ENCODE peak calls at places on chromosomes 7 and 10, in five cellular contexts. C is stomach, R is PC-3, V is A673, B is cardiac muscle cell. G is an unnamed sample.

GRCh38 chr7:86846494-86847190 is 202.9 kb downstream of the GRM3 start:
- DNase-seq in C (peak), R (peak), V (no peak), B (no peak), G (no peak)

GRCh38 chr7:110573862-110574528 is 516.9 kb upstream of the LRRN3 start:
- DNase-seq in C (no peak), R (peak), V (peak), B (no peak), G (no peak)

GRCh38 chr7:98733036-98733435 is 116.0 kb downstream of the NPTX2 start:
- DNase-seq in C (no peak), R (peak), V (peak), B (peak), G (no peak)

GRCh38 chr10:103448751-103449150 is 3.4 kb downstream of the CALHM2 start:
- DNase-seq in C (no peak), R (peak), V (no peak), B (peak), G (no peak)

GRCh38 chr10:75294031-75294437 is 58.3 kb upstream of the COMTD1 start:
- DNase-seq in C (no peak), R (peak), V (no peak), B (no peak), G (no peak)

GRCh38 chr7:38905026-38905759 is 3.8 kb downstream of the VPS41 start:
- DNase-seq in C (no peak), R (no peak), V (no peak), B (peak), G (no peak)

GRCh38 chr10:71770789-71771188 is 2.5 kb downstream of the VSIR start:
- DNase-seq in C (peak), R (no peak), V (no peak), B (peak), G (no peak)

GRCh38 chr7:65966167-65966566 is 15.8 kb downstream of the GUSB start:
- DNase-seq in C (no peak), R (no peak), V (no peak), B (no peak), G (no peak)

GRCh38 chr10:43060291-43060690 is 16.6 kb upstream of the RET start:
- DNase-seq in C (peak), R (no peak), V (no peak), B (no peak), G (no peak)

GRCh38 chr10:72319416-72320254 is 35.1 kb downstream of the DNAJB12 start:
- DNase-seq in C (peak), R (peak), V (peak), B (peak), G (peak)

GRCh38 chr7:73436031-73436929 is 2.7 kb downstream of the FZD9 start:
- DNase-seq in C (no peak), R (peak), V (peak), B (no peak), G (no peak)

GRCh38 chr10:101570764-101571572 is 17.1 kb downstream of the POLL start:
- DNase-seq in C (no peak), R (peak), V (no peak), B (no peak), G (no peak)

GRCh38 chr7:1466524-1467271 is 7.4 kb upstream of the MICALL2 start:
- DNase-seq in C (peak), R (peak), V (peak), B (peak), G (peak)

GRCh38 chr10:100985336-100985735 is 2.0 kb downstream of the MRPL43 start:
- DNase-seq in C (no peak), R (no peak), V (no peak), B (no peak), G (no peak)

GRCh38 chr7:155508372-155509024 is 37.9 kb downstream of the CNPY1 start:
- DNase-seq in C (no peak), R (no peak), V (no peak), B (no peak), G (no peak)

GRCh38 chr7:8155836-8156235 is 106.1 kb downstream of the ICA1 start:
- DNase-seq in C (no peak), R (no peak), V (no peak), B (no peak), G (peak)

GRCh38 chr7:101186194-101186593 is 6.1 kb upstream of the NAT16 start:
- DNase-seq in C (no peak), R (no peak), V (no peak), B (no peak), G (no peak)

GRCh38 chr10:124675261-124675660 is 68.9 kb downstream of the FAM53B start:
- DNase-seq in C (no peak), R (no peak), V (no peak), B (no peak), G (no peak)

GRCh38 chr10:33155720-33156638 is 178.5 kb downstream of the NRP1 start:
- DNase-seq in C (no peak), R (peak), V (peak), B (peak), G (no peak)

GRCh38 chr10:120131183-120131582 is 238.7 kb downstream of the SEC23IP start:
- DNase-seq in C (no peak), R (peak), V (peak), B (peak), G (no peak)

GRCh38 chr7:39894904-39895303 is 55.2 kb upstream of the CDK13 start:
- DNase-seq in C (no peak), R (no peak), V (no peak), B (peak), G (no peak)

GRCh38 chr10:34305189-34305588 is 509.9 kb downstream of the PARD3 start:
- DNase-seq in C (no peak), R (peak), V (no peak), B (no peak), G (peak)

GRCh38 chr7:78912781-78913180 is 540.7 kb downstream of the MAGI2 start:
- DNase-seq in C (no peak), R (peak), V (no peak), B (peak), G (no peak)

GRCh38 chr7:51521054-51521453 is 204.4 kb upstream of the COBL start:
- DNase-seq in C (no peak), R (no peak), V (no peak), B (no peak), G (no peak)

GRCh38 chr10:127117125-127117524 is 79.3 kb downstream of the INSYN2A start:
- DNase-seq in C (peak), R (peak), V (peak), B (peak), G (peak)

GRCh38 chr7:1566687-1567081 is 3.1 kb downstream of the PSMG3 start:
- DNase-seq in C (peak), R (no peak), V (no peak), B (no peak), G (peak)

GRCh38 chr7:81211617-81212016 is 292.8 kb upstream of the SEMA3C start:
- DNase-seq in C (no peak), R (no peak), V (peak), B (peak), G (no peak)

GRCh38 chr10:116761883-116762282 is 19.5 kb upstream of the HSPA12A start:
- DNase-seq in C (no peak), R (no peak), V (no peak), B (no peak), G (no peak)

GRCh38 chr10:80357804-80358125 is 1.2 kb downstream of the DYDC2 start:
- DNase-seq in C (no peak), R (no peak), V (no peak), B (no peak), G (no peak)

GRCh38 chr10:94276140-94276539 is 86.6 kb downstream of the NOC3L start:
- DNase-seq in C (no peak), R (no peak), V (no peak), B (no peak), G (no peak)
- H3K27ac ChIP-seq in C (no peak), R (no peak), V (no peak), B (no peak), G (no peak)

GRCh38 chr7:31953432-31953831 is 116.8 kb downstream of the PDE1C start:
- DNase-seq in C (no peak), R (no peak), V (no peak), B (no peak), G (no peak)
- H3K27ac ChIP-seq in C (no peak), R (no peak), V (no peak), B (no peak), G (no peak)

GRCh38 chr7:151231964-151232271 is 365 bp upstream of the CHPF2 start:
- DNase-seq in C (no peak), R (peak), V (no peak), B (peak), G (no peak)
- H3K27ac ChIP-seq in C (peak), R (no peak), V (peak), B (no peak), G (no peak)

GRCh38 chr10:74107391-74107790 is 43.2 kb downstream of the AP3M1 start:
- DNase-seq in C (no peak), R (no peak), V (no peak), B (no peak), G (no peak)

GRCh38 chr10:74114041-74114448 is 36.6 kb downstream of the AP3M1 start:
- DNase-seq in C (no peak), R (no peak), V (no peak), B (no peak), G (peak)

GRCh38 chr10:74109452-74109851 is 41.2 kb downstream of the AP3M1 start:
- DNase-seq in C (no peak), R (no peak), V (no peak), B (no peak), G (no peak)

GRCh38 chr10:74113546-74113945 is 37.1 kb downstream of the AP3M1 start:
- DNase-seq in C (no peak), R (peak), V (no peak), B (peak), G (peak)

DNA sequence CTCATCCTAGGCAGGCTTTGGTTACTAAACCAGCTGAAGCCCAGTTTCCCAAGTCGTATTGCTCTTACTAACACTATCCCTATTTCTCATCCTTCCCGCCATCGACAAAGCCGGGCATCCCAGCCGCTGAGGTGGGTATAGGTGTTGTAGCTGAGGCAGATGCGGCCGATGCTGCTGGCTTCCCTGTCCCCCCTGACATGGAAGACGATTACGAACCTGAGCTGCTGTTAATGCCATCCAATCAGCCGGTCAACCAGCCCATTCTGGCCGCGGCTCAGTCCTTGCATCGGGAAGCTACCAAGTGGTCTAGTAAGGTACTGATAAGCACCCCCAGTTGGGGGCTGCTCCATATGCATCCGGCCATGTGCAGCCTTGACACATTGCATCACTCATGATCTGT is 38.8 kb downstream of the AP3M1 start:
- DNase-seq in C (no peak), R (no peak), V (no peak), B (no peak), G (no peak)
- H3K27ac ChIP-seq in C (no peak), R (no peak), V (no peak), B (no peak), G (peak)

DNA sequence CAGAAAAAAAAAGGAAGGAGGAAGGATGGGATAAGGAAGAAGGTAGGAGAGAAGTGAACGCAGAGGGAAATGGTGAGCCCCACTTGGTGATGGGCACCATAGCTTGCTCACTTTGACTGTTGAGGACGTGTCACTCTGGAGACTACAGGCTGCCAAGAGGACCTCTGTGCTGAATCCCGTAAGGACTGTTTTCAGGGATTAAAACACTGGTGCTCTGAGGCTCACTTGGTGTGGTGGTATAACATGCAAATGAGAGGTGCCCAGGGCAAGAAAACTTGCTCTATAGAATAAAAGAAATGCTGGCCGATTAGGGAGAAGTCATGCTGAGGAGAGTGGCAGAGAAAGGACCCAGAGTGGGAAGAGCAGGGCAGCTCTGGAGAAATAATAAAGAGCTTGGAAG is 5.3 kb upstream of the IL2RA start:
- DNase-seq in C (no peak), R (no peak), V (no peak), B (no peak), G (no peak)
- H3K27ac ChIP-seq in C (no peak), R (no peak), V (no peak), B (no peak), G (no peak)

GRCh38 chr7:143936087-143937009 is 1.3 kb downstream of the OR2F2 start:
- DNase-seq in C (no peak), R (no peak), V (no peak), B (peak), G (no peak)
- H3K27ac ChIP-seq in C (no peak), R (no peak), V (no peak), B (no peak), G (no peak)

GRCh38 chr7:121480058-121480457 is 84.0 kb upstream of the FAM3C start:
- DNase-seq in C (no peak), R (peak), V (peak), B (no peak), G (no peak)
- H3K27ac ChIP-seq in C (no peak), R (peak), V (no peak), B (no peak), G (no peak)

GRCh38 chr7:106420741-106421140 is 136.0 kb upstream of the NAMPT start:
- DNase-seq in C (no peak), R (no peak), V (no peak), B (no peak), G (no peak)
- H3K27ac ChIP-seq in C (peak), R (no peak), V (peak), B (no peak), G (peak)

DNA sequence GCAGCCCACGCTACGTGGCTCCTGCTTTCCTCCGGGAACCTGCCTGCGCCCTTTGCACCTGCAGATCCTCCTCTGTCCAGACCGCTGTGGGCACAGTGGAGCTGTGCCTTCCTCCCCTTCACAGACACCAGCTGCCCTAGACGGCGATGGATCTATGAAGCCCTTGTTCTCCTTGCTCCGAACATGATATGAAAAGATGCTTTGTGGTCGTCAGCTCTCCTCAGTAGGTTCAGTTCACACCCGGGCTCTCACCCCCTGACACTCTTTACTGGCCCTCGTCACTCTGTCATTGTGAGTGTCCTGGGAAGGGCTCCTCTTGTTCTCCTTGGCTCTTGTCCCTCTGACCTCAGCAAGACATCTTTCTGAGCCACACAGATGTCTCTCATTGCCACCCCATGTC is 4.2 kb downstream of the ZNF488 start:
- DNase-seq in C (peak), R (no peak), V (no peak), B (no peak), G (no peak)
- H3K27ac ChIP-seq in C (no peak), R (no peak), V (no peak), B (no peak), G (no peak)

G was measured in thyroid gland.